ENCODE peak calls at places on chromosomes 2 and 18, in eight cellular contexts. X, F, D, I, P, L, M and T are unnamed samples. For H3K4me1, the result is how much of the 10 kb centered on the place peaks cover.

GRCh38 chr2:198517961-198518360 is 713.6 kb downstream of the PLCL1 start:
- DNase-seq in P (no peak), L (no peak), X (no peak), M (no peak), F (no peak), I (no peak), D (no peak), T (no peak)

GRCh38 chr2:164620873-164621760 is at the start of gene GRB14:
- DNase-seq in M (peak), D (no peak), X (no peak), P (peak), I (no peak), F (peak), L (no peak), T (peak)

GRCh38 chr2:20061476-20061875 is 10.0 kb upstream of the LAPTM4A start:
- DNase-seq in D (peak), L (no peak), I (no peak), X (no peak), P (no peak), F (no peak), M (no peak), T (no peak)

GRCh38 chr2:215967590-215968373 is 45.6 kb downstream of the MREG start:
- DNase-seq in I (no peak), P (no peak), L (no peak), M (no peak), X (no peak), F (no peak), D (no peak), T (no peak)

GRCh38 chr2:233098615-233099014 is 38.5 kb downstream of the INPP5D start:
- DNase-seq in L (no peak), I (no peak), M (no peak), P (peak), X (no peak), F (no peak), D (no peak), T (peak)

GRCh38 chr2:46518848-46519247 is 39.5 kb downstream of the TMEM247 start:
- DNase-seq in I (no peak), M (no peak), L (no peak), F (no peak), D (no peak), X (peak), P (no peak), T (no peak)

GRCh38 chr2:194549387-194549786 is 1107.6 kb upstream of the SLC39A10 start:
- DNase-seq in P (no peak), X (no peak), F (no peak), D (no peak), L (no peak), I (no peak), M (no peak), T (no peak)

GRCh38 chr2:25226827-25227226 is 58.4 kb upstream of the POMC start:
- DNase-seq in L (no peak), F (no peak), P (no peak), D (no peak), I (no peak), X (no peak), M (no peak), T (no peak)

GRCh38 chr2:145190031-145190703 is 670.2 kb upstream of the ZEB2 start:
- DNase-seq in F (no peak), I (no peak), P (no peak), X (no peak), D (no peak), L (peak), M (no peak), T (no peak)

GRCh38 chr18:25875574-25875973 is 214.8 kb downstream of the SS18 start:
- DNase-seq in D (no peak), L (no peak), P (no peak), F (no peak), X (no peak), M (no peak), I (no peak), T (no peak)

GRCh38 chr2:144516981-144517824 is 2.7 kb downstream of the ZEB2 start:
- DNase-seq in X (peak), I (no peak), L (no peak), D (peak), F (peak), M (peak), P (peak), T (peak)

GRCh38 chr2:173982918-173983317 is 17.7 kb upstream of the SP3 start:
- DNase-seq in I (no peak), M (no peak), L (no peak), P (no peak), X (no peak), D (no peak), F (no peak), T (no peak)

GRCh38 chr18:59681521-59682004 is 15.7 kb downstream of the CCBE1 start:
- DNase-seq in L (no peak), F (no peak), X (no peak), M (no peak), D (no peak), P (peak), I (no peak), T (no peak)

GRCh38 chr2:59076079-59076619 is 835.0 kb upstream of the FANCL start:
- DNase-seq in D (no peak), M (no peak), X (no peak), I (no peak), P (no peak), F (no peak), L (no peak), T (no peak)

GRCh38 chr2:234873828-234874173 is 78.0 kb upstream of the SH3BP4 start:
- DNase-seq in P (no peak), X (peak), L (no peak), F (no peak), D (peak), M (peak), I (no peak), T (no peak)

GRCh38 chr2:207157162-207157481 is 8.6 kb downstream of the KLF7 start:
- DNase-seq in P (no peak), M (no peak), X (no peak), F (no peak), I (no peak), D (no peak), L (no peak), T (no peak)

GRCh38 chr2:42369551-42370229 is 8.7 kb upstream of the COX7A2L start:
- DNase-seq in F (no peak), M (peak), D (no peak), X (no peak), L (no peak), P (peak), I (no peak), T (no peak)

GRCh38 chr18:79530821-79531220 is 135.1 kb downstream of the NFATC1 start:
- DNase-seq in I (no peak), L (no peak), F (peak), P (no peak), X (no peak), D (no peak), M (no peak), T (no peak)

GRCh38 chr18:54013452-54013851 is 211.0 kb downstream of the MBD2 start:
- DNase-seq in M (no peak), F (no peak), L (no peak), I (no peak), P (no peak), X (no peak), D (no peak), T (no peak)

GRCh38 chr2:238560234-238560633 is 133.5 kb downstream of the ASB1 start:
- DNase-seq in F (no peak), P (peak), I (no peak), M (no peak), X (no peak), D (no peak), L (no peak), T (peak)

GRCh38 chr2:144201126-144201525 is 318.8 kb downstream of the ZEB2 start:
- DNase-seq in L (no peak), M (no peak), P (no peak), F (no peak), I (no peak), D (no peak), X (no peak), T (no peak)

GRCh38 chr2:24315669-24316068 is 44.7 kb downstream of the ITSN2 start:
- DNase-seq in M (no peak), I (no peak), P (peak), X (no peak), D (no peak), L (no peak), F (no peak), T (no peak)

GRCh38 chr2:217360781-217361485 is 501.1 kb upstream of the TNP1 start:
- DNase-seq in F (peak), I (no peak), X (peak), D (peak), L (no peak), P (no peak), M (peak), T (no peak)
- H3K27ac ChIP-seq in F (peak), I (peak), X (peak), D (no peak), L (no peak), P (no peak), M (peak), T (no peak)

GRCh38 chr2:37764108-37764507 is 92.7 kb upstream of the CDC42EP3 start:
- DNase-seq in M (no peak), D (no peak), I (no peak), P (no peak), L (no peak), F (no peak), X (no peak), T (no peak)
- H3K4me1 ChIP-seq in M (under half), D (under half), I (under half), P (under half), L (under half), F (under half), X (under half), T (under half)

DNA sequence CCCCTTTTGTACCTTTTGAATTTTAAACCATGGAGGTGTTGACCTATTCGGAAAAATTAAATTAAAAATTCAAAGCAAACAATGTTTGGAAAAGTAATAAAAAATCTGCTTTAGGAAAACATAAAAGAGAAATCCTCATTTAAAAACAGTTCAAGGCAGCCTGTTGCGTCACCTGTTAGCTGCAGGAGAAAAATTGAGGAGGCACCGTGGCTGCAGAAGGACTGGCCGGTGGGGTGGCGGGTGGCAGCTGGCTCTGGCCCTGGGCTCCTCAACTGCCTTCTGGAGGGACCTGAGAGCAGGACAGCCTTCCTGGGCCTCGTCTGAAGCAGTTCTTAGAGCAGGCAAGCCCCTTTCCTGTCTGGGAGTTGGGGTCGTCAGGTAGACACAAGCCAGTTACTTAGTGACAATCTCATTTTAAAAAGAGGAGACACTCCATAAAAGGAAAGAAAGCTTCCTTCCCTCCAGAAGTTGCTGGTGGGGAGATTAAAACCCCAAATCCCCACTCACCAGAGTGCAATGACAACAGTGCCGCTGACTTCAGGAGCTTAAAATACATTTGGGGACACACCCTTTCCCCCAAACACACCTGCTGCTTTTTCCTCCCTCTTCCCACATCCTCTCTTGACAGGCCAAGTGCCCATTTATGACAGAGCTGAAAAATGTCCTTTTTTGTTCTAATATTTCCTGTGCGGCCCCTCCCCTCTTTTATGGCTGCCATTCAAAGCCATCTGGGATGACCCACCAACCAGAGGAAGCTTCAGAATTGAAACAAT is 9.7 kb downstream of the ZBTB7C start:
- DNase-seq in D (no peak), M (no peak), L (no peak), P (no peak), X (peak), I (no peak), F (no peak), T (no peak)
- H3K27ac ChIP-seq in D (no peak), M (no peak), L (no peak), P (no peak), X (peak), I (no peak), F (no peak), T (no peak)

GRCh38 chr2:227415538-227416424 is 28.0 kb upstream of the SCYGR1 start:
- DNase-seq in X (peak), I (no peak), M (no peak), L (no peak), P (no peak), F (peak), D (peak), T (no peak)
- H3K4me1 ChIP-seq in X (under half), I (under half), M (under half), L (under half), P (under half), F (under half), D (under half), T (under half)

DNA sequence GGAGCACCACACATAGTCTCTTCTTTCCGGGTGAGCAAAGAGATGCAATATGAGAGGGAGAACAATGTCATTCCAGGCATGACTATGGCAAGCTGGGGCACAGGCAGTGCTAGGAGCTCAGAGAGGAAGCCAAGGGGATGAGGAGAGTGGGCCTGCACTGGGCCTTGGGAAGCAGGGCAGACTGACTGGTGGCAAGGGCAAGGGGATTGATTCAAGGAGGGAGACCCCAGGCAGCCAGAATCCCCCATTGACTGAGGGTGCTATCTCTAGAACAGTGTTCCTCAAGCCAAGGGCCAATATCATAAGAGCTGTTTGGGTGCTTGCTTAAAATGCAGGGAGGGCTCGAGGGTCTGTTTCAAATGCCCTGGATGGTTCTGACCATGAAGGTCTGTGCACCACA is 36.1 kb downstream of the MARCO start:
- DNase-seq in M (no peak), X (no peak), L (no peak), P (no peak), D (no peak), F (no peak), I (no peak), T (no peak)
- H3K27ac ChIP-seq in M (no peak), X (no peak), L (no peak), P (no peak), D (no peak), F (no peak), I (no peak), T (no peak)

GRCh38 chr2:121527009-121527682 is 3.5 kb upstream of the RNU4ATAC start:
- DNase-seq in I (no peak), D (no peak), F (no peak), P (no peak), M (no peak), X (no peak), L (no peak), T (no peak)

GRCh38 chr2:121532347-121532766 is 1.7 kb downstream of the RNU4ATAC start:
- DNase-seq in X (no peak), F (no peak), I (no peak), P (no peak), M (no peak), D (peak), L (no peak), T (no peak)

GRCh38 chr2:121530563-121531334 is at the start of gene RNU4ATAC:
- DNase-seq in F (peak), X (peak), M (peak), D (peak), I (peak), L (peak), P (peak), T (peak)

GRCh38 chr2:121530210-121530562 is 494 bp upstream of the RNU4ATAC start:
- DNase-seq in L (peak), M (peak), I (peak), X (peak), P (peak), F (peak), D (peak), T (peak)

DNA sequence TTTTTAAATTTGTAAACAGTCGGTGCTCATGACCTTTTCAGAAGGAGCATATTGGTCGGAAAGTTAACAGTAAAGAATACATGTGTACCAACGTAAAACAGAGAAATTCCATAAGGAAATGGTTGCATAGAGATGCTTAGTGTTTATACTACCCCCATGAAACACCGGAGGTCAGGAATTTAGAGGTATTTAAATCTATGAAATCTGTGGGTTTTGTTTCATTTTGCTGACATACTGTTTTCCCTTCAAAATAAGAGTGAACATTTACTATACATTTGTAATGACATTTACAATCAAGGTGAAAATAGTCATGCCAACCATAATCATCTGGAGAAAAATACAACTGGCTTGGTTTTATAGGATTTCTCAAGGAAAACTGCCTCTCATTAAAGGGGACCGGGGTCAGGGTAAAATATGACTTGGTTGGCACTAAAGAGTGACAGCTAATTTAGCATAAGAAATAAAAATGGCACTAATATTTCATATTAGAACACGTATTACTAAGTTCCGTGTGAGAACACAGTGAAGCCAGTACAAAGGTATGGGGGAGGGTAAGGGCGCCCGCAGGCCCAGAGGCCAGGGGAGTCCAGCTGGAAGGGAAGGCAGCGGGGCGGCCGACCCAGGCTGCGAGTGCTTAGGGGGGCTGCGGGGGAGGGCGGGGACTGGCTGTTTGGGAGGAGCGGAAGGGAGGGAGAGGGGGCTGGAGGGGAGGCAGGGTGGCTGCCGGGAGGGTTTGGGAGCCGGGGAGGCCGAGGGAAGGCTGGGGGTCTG is 1.1 kb upstream of the RNU4ATAC start:
- DNase-seq in L (peak), M (peak), D (peak), F (peak), P (no peak), I (no peak), X (peak), T (peak)
- H3K4me1 ChIP-seq in L (under half), M (under half), D (under half), F (under half), P (under half), I (under half), X (under half), T (under half)

GRCh38 chr2:29579495-29580178 is 341.7 kb downstream of the ALK start:
- DNase-seq in D (peak), P (no peak), F (no peak), X (no peak), I (no peak), M (no peak), L (no peak), T (no peak)
- H3K27ac ChIP-seq in D (no peak), P (no peak), F (no peak), X (no peak), I (no peak), M (no peak), L (no peak), T (no peak)

DNA sequence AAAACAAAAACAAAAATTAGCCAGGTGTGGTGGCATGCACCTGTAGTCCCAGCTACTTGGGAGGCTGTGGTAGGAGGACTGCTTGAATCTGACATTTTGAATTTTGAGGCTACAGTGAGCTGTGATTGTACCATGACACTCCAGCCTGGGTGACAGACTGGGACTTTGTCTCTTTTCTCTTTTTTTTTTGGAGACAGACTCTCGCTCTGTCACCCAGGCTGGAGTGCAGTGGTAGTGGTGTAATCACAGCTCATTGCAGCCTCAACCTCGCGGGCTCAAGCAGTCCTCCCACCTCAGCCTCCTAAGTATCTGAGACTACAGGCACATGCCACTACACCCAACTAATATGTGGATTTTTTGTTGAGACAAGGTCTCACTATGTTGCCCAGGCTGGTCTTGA is 35.6 kb downstream of the ANKRD44 start:
- DNase-seq in P (no peak), X (no peak), I (no peak), L (no peak), M (no peak), D (no peak), F (no peak), T (no peak)
- H3K4me1 ChIP-seq in P (under half), X (under half), I (under half), L (under half), M (under half), D (under half), F (under half), T (under half)